ENCODE peak calls at places on chromosomes 4 and X, in four cellular contexts. Z is GM12878, L is K562, O is HepG2. I is an unnamed sample.

GRCh38 chrX:100207331-100208024 is 202.6 kb downstream of the PCDH19 start:
- DNase-seq in Z (no peak), L (no peak), O (no peak), I (no peak)

GRCh38 chr4:120156115-120156718 is 89.6 kb upstream of the MAD2L1 start:
- DNase-seq in Z (peak; percentile 7), L (peak; percentile 17), O (peak; percentile 58), I (peak; percentile 22)

GRCh38 chr4:118816538-118817177 is 19.3 kb downstream of the SEC24D start:
- DNase-seq in Z (no peak), L (no peak), O (no peak), I (no peak)

GRCh38 chr4:123638834-123639233 is 242.2 kb downstream of the SPRY1 start:
- DNase-seq in Z (no peak), L (no peak), O (no peak), I (no peak)

GRCh38 chr4:142846105-142846728 is at the start of gene INPP4B:
- DNase-seq in Z (no peak), L (no peak), O (no peak), I (peak; percentile 37)

GRCh38 chr4:2256156-2256731 is 5.7 kb downstream of the MXD4 start:
- DNase-seq in Z (no peak), L (no peak), O (no peak), I (no peak)

GRCh38 chr4:186723207-186724047 is at the start of gene FAT1:
- DNase-seq in Z (no peak), L (peak; percentile 83), O (peak; percentile 38), I (peak; percentile 50)

GRCh38 chr4:17168571-17168970 is 270.1 kb upstream of the LDB2 start:
- DNase-seq in Z (no peak), L (no peak), O (no peak), I (peak; percentile 31)

GRCh38 chrX:23749576-23749975 is 6.5 kb upstream of the ACOT9 start:
- DNase-seq in Z (no peak), L (no peak), O (no peak), I (no peak)

GRCh38 chrX:99371976-99372595 is 1038.0 kb downstream of the PCDH19 start:
- DNase-seq in Z (no peak), L (no peak), O (no peak), I (no peak)

GRCh38 chr4:153679476-153679875 is 4.6 kb upstream of the TLR2 start:
- DNase-seq in Z (no peak), L (no peak), O (no peak), I (no peak)

GRCh38 chr4:182303847-182304246 is 60.6 kb downstream of the TENM3 start:
- DNase-seq in Z (no peak), L (no peak), O (no peak), I (no peak)

GRCh38 chr4:73944061-73944875 is 37.6 kb downstream of the PF4 start:
- DNase-seq in Z (no peak), L (no peak), O (no peak), I (peak; percentile 43)

GRCh38 chr4:3766791-3767561 is 791 bp downstream of the ADRA2C start:
- DNase-seq in Z (no peak), L (no peak), O (no peak), I (no peak)

GRCh38 chrX:22033818-22034217 is 1.7 kb downstream of the PHEX start:
- DNase-seq in Z (no peak), L (no peak), O (no peak), I (no peak)

GRCh38 chr4:43903456-43903855 is 545.2 kb downstream of the KCTD8 start:
- DNase-seq in Z (no peak), L (no peak), O (no peak), I (no peak)

GRCh38 chrX:112081781-112082482 is 644 bp downstream of the TRPC5 start:
- DNase-seq in Z (no peak), L (no peak), O (no peak), I (no peak)

GRCh38 chr4:114383721-114384120 is 214.9 kb upstream of the UGT8 start:
- DNase-seq in Z (no peak), L (no peak), O (no peak), I (no peak)

GRCh38 chr4:104693601-104694201 is 199.0 kb upstream of the CXXC4 start:
- DNase-seq in Z (no peak), L (no peak), O (peak; percentile 10), I (no peak)

GRCh38 chr4:99252746-99253145 is 33.7 kb upstream of the ADH6 start:
- DNase-seq in Z (no peak), L (no peak), O (no peak), I (no peak)

GRCh38 chr4:77721073-77721472 is 98.1 kb downstream of the CNOT6L start:
- DNase-seq in Z (no peak), L (no peak), O (no peak), I (no peak)

GRCh38 chr4:144627663-144628076 is 18.3 kb upstream of the HHIP start:
- DNase-seq in Z (no peak), L (no peak), O (no peak), I (no peak)

GRCh38 chr4:86508436-86508835 is 85.7 kb upstream of the PTPN13 start:
- DNase-seq in Z (no peak), L (no peak), O (no peak), I (no peak)

GRCh38 chr4:53963786-53964185 is 100.6 kb downstream of the CHIC2 start:
- DNase-seq in Z (no peak), L (no peak), O (no peak), I (no peak)

GRCh38 chr4:7798215-7798995 is 141.3 kb downstream of the AFAP1 start:
- DNase-seq in Z (no peak), L (no peak), O (no peak), I (no peak)

GRCh38 chr4:112075129-112075753 is 70.0 kb upstream of the FAM241A start:
- DNase-seq in Z (no peak), L (peak; percentile 53), O (peak; percentile 57), I (peak; percentile 66)

GRCh38 chr4:4860381-4860802 is 927 bp downstream of the MSX1 start:
- DNase-seq in Z (no peak), L (peak; percentile 57), O (peak; percentile 24), I (peak; percentile 36)

GRCh38 chrX:110421499-110422455 is 63.1 kb downstream of the RTL9 start:
- DNase-seq in Z (no peak), L (no peak), O (no peak), I (no peak)

GRCh38 chr4:160044693-160045092 is 941.8 kb downstream of the RAPGEF2 start:
- DNase-seq in Z (peak; percentile 7), L (no peak), O (no peak), I (no peak)

GRCh38 chr4:78954048-78954666 is 14.9 kb upstream of the PAQR3 start:
- DNase-seq in Z (no peak), L (peak; percentile 41), O (peak; percentile 9), I (peak; percentile 42)

GRCh38 chr4:80225628-80226027 is 28.3 kb downstream of the PRDM8 start:
- DNase-seq in Z (no peak), L (no peak), O (no peak), I (no peak)

GRCh38 chr4:80216100-80216761 is 18.9 kb downstream of the PRDM8 start:
- DNase-seq in Z (no peak), L (no peak), O (no peak), I (no peak)

GRCh38 chr4:80219301-80220025 is 22.2 kb downstream of the PRDM8 start:
- DNase-seq in Z (no peak), L (peak; percentile 25), O (no peak), I (peak; percentile 13)

GRCh38 chr4:80220711-80221110 is 23.4 kb downstream of the PRDM8 start:
- DNase-seq in Z (no peak), L (no peak), O (no peak), I (no peak)

DNA sequence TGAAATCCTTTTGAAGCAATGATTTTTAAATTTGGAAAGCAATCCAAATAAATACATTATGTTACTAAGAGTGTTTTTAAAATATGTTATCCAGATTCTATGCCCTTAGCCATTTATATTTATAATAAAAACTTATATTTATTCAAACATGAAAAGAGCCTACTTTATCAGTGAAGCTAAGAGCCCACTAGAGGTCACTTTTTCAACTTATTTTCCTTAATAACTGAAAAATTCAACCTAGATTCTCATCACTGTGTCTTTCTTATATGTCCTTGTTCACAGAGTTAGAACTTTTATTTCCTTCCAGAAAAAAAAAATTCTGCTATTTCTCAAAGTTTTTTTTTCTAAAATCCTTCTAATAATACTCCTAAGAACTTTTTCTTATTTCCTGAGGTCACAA is 23.9 kb downstream of the PRDM8 start:
- DNase-seq in Z (no peak), L (no peak), O (no peak), I (no peak)
- TF ChIP-seq TARDBP in Z (no peak), L (no peak), O (no peak), I (no peak)

GRCh38 chr4:172042714-172043114 is 229.5 kb downstream of the GALNTL6 start:
- DNase-seq in Z (no peak), L (peak; percentile 6), O (peak; percentile 7), I (peak; percentile 15)
- TF ChIP-seq SP1 in Z (no peak), L (no peak), O (no peak), I (no peak)

GRCh38 chrX:10897768-10898167 is 213.4 kb upstream of the HCCS start:
- DNase-seq in Z (no peak), L (no peak), O (no peak), I (no peak)

GRCh38 chrX:10903518-10903917 is 207.6 kb upstream of the HCCS start:
- DNase-seq in Z (no peak), L (no peak), O (no peak), I (no peak)

GRCh38 chrX:10901290-10901633 is 209.9 kb upstream of the HCCS start:
- DNase-seq in Z (no peak), L (no peak), O (no peak), I (no peak)

GRCh38 chrX:10902001-10902400 is 209.1 kb upstream of the HCCS start:
- DNase-seq in Z (no peak), L (no peak), O (peak; percentile 55), I (no peak)

DNA sequence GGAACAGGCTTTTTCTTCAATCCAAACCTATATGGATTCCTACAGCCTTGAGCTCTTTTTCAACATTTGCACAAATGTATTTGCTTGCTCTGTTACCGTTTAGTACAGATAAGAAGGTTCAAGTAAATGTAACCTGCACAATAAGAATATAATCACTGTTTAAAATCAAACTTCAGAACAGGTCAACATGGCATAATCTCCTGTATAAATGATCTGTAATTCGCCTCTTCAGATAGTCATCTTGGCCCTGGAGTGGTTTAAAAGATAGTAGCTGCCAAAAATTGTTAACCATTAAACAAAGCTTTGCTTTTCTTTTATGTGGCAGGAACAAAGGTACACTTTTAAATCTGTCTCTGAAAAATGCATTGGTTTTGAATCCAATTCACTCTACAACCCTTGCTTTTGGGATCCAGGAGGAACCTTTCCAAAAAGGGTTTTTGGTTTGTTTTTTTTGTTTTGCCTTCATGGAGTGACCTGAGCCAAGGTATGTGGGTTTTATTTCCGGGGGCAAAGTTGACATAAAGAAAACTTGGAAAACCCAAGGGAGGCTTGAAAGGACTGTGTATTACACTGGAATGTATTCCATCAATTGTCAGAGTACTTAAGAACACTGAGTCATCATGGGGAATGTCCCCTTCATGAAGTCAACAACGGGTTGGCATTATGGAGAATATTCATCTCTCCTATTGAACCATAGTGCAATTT is 210.4 kb upstream of the HCCS start:
- DNase-seq in Z (no peak), L (no peak), O (peak; percentile 82), I (no peak)
- TF ChIP-seq FOXM1 in Z (no peak), L (no peak), O (no peak), I (no peak)

GRCh38 chr4:188437535-188437934 is 298.3 kb downstream of the TRIML1 start:
- DNase-seq in Z (no peak), L (no peak), O (no peak), I (no peak)

GRCh38 chr4:188433916-188434315 is 294.7 kb downstream of the TRIML1 start:
- DNase-seq in Z (no peak), L (no peak), O (no peak), I (no peak)

GRCh38 chr4:188432328-188432727 is 293.1 kb downstream of the TRIML1 start:
- DNase-seq in Z (no peak), L (no peak), O (no peak), I (no peak)

GRCh38 chr4:188435381-188435780 is 296.1 kb downstream of the TRIML1 start:
- DNase-seq in Z (no peak), L (no peak), O (no peak), I (no peak)

GRCh38 chr4:188434686-188435085 is 295.4 kb downstream of the TRIML1 start:
- DNase-seq in Z (no peak), L (no peak), O (no peak), I (no peak)
- TF ChIP-seq TARDBP in Z (no peak), L (no peak), O (no peak), I (no peak)

I was measured in HEK293T.